ENCODE peak calls at places on chromosomes 13 and 19, in nine cellular contexts. D, V, R, P, F, J, B, T and Y are unnamed samples.

GRCh38 chr19:15320118-15320517 is 12.2 kb downstream of the BRD4 start:
- DNase-seq in D (no peak), P (no peak), B (no peak), F (no peak), T (peak), J (no peak), V (no peak), R (peak), Y (no peak)

GRCh38 chr13:23447927-23448326 is 14.4 kb upstream of the SACS start:
- DNase-seq in T (peak), D (no peak), R (peak), V (no peak), J (no peak), F (no peak), B (no peak), P (no peak), Y (peak)

GRCh38 chr19:29532097-29532496 is 6.3 kb downstream of the VSTM2B start:
- DNase-seq in F (no peak), V (no peak), B (no peak), P (no peak), R (no peak), D (no peak), T (no peak), J (no peak), Y (no peak)

GRCh38 chr19:33499671-33500506 is 21.7 kb downstream of the PEPD start:
- DNase-seq in F (no peak), B (peak), T (no peak), V (no peak), J (no peak), P (no peak), R (no peak), D (no peak), Y (no peak)

GRCh38 chr19:48925240-48925843 is 8.2 kb upstream of the DHDH start:
- DNase-seq in J (no peak), D (no peak), P (no peak), T (peak), F (no peak), V (no peak), R (peak), B (no peak), Y (peak)

GRCh38 chr19:1602091-1602707 is 3.1 kb downstream of the UQCR11 start:
- DNase-seq in R (no peak), D (no peak), T (no peak), J (no peak), V (no peak), F (no peak), P (no peak), B (no peak), Y (no peak)

GRCh38 chr19:34711890-34712289 is 22.2 kb upstream of the ZNF181 start:
- DNase-seq in P (no peak), J (no peak), R (no peak), D (no peak), F (no peak), V (no peak), B (no peak), T (no peak), Y (no peak)

GRCh38 chr19:12769689-12770088 is 5.7 kb downstream of the HOOK2 start:
- DNase-seq in T (no peak), V (peak), B (peak), R (no peak), F (no peak), D (no peak), P (no peak), J (no peak), Y (no peak)

GRCh38 chr19:48878219-48879024 is 6.2 kb downstream of the PPP1R15A start:
- DNase-seq in B (no peak), R (peak), T (peak), P (peak), D (no peak), F (no peak), V (no peak), J (no peak), Y (peak)

GRCh38 chr13:79659161-79659560 is 178.2 kb downstream of the NDFIP2 start:
- DNase-seq in V (no peak), D (no peak), J (no peak), R (peak), T (peak), P (no peak), F (no peak), B (no peak), Y (peak)

GRCh38 chr13:99896712-99897440 is 74.7 kb downstream of the ZIC5 start:
- DNase-seq in B (no peak), F (no peak), R (no peak), V (no peak), P (no peak), T (no peak), J (no peak), D (no peak), Y (no peak)

GRCh38 chr13:99894835-99895427 is 76.6 kb downstream of the ZIC5 start:
- DNase-seq in J (no peak), V (no peak), P (no peak), R (no peak), D (no peak), T (peak), B (no peak), F (no peak), Y (peak)

GRCh38 chr13:99895999-99896695 is 75.4 kb downstream of the ZIC5 start:
- DNase-seq in R (no peak), F (no peak), D (no peak), P (no peak), B (no peak), T (no peak), V (no peak), J (no peak), Y (no peak)

GRCh38 chr13:99894105-99894504 is 77.5 kb downstream of the ZIC5 start:
- DNase-seq in T (no peak), R (no peak), F (no peak), D (no peak), B (no peak), J (no peak), P (no peak), V (no peak), Y (no peak)

DNA sequence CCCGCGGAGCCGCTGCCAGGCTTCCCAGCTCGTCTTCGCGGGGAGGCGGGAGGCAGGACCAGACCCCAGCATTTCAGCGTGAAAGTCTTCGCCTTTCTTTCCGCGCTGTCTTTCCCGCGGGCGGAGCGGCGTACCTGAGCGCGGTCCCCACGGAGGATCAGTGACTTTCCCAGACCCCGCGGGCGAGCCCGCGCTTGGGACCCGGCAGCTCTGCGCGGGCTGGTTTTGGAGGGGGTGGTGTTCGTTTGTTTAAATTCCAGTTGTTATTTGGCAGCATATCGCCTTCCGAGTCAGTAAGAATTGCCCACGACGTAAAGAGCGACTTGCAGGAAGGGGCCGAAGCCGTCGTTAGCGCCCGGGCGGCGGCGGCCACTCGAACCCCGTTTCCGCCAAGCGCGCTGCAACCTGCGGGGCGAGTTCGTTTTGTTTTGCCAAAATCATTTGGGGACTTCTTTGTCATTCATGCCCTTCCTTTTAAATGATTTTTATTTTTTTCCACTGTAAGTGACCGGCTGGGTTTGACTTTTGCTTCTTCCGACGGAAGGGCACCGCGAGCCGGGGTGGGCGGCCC is 76.1 kb downstream of the ZIC5 start:
- DNase-seq in P (no peak), R (no peak), T (no peak), V (no peak), F (no peak), B (no peak), J (no peak), D (no peak), Y (peak)
- H3K4me3 ChIP-seq in P (no peak), R (peak), T (peak), V (peak), F (peak), B (no peak), J (peak), D (no peak), Y (peak)

DNA sequence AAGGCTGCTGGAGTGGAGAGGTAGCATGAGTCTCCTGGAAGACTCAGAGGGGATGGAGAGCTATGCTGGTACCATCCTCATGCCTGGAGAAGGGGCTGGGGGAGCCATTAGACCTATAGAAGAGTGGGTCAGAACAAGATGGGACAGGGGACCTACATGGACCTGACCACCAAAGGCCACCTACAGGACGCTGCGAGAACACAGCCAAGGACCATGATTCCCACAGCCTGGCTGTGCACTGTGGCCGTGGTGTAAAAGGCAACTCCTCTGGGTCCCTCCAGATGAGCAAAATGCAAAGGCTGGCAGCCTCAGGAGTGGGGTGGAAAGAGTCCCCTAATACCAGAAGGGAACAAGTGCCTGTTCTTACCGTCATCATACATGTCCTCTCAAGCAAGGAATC is 216.2 kb downstream of the SLC7A1 start:
- DNase-seq in J (no peak), B (no peak), V (no peak), T (no peak), D (no peak), R (no peak), P (no peak), F (no peak), Y (no peak)
- TF ChIP-seq CTCF in J (no peak), B (no peak), V (peak), T (no peak), D (no peak), R (no peak), P (no peak), F (no peak), Y (no peak)

GRCh38 chr13:36207672-36208071 is 6.7 kb downstream of the SOHLH2 start:
- DNase-seq in T (peak), D (no peak), P (no peak), J (no peak), V (no peak), B (no peak), F (no peak), R (no peak), Y (peak)
- H3K4me3 ChIP-seq in T (no peak), D (no peak), P (no peak), J (no peak), V (no peak), B (no peak), F (no peak), R (no peak), Y (no peak)

GRCh38 chr19:11535792-11536595 is 2.7 kb upstream of the CNN1 start:
- DNase-seq in R (peak), J (peak), F (peak), D (peak), P (peak), V (peak), T (peak), B (peak), Y (peak)

GRCh38 chr19:11534538-11534937 is 4.1 kb upstream of the CNN1 start:
- DNase-seq in T (no peak), J (no peak), V (no peak), P (no peak), D (no peak), F (no peak), R (no peak), B (no peak), Y (no peak)

GRCh38 chr19:11528551-11529341 is at the start of gene ECSIT:
- DNase-seq in V (peak), F (peak), D (peak), P (peak), T (peak), J (peak), R (peak), B (peak), Y (peak)

GRCh38 chr19:11530432-11530831 is 1.5 kb upstream of the ECSIT start:
- DNase-seq in J (peak), B (peak), P (peak), D (peak), T (peak), V (peak), R (peak), F (no peak), Y (peak)
- TF ChIP-seq CTCF in J (peak), B (no peak), P (no peak), D (peak), T (peak), V (peak), R (peak), F (no peak), Y (peak)

GRCh38 chr13:83827338-83827737 is 54.9 kb downstream of the SLITRK1 start:
- DNase-seq in P (no peak), D (no peak), F (no peak), V (no peak), R (no peak), B (no peak), J (no peak), T (no peak), Y (no peak)
- H3K4me3 ChIP-seq in P (no peak), D (no peak), F (no peak), V (no peak), R (no peak), B (no peak), J (no peak), T (no peak), Y (no peak)

DNA sequence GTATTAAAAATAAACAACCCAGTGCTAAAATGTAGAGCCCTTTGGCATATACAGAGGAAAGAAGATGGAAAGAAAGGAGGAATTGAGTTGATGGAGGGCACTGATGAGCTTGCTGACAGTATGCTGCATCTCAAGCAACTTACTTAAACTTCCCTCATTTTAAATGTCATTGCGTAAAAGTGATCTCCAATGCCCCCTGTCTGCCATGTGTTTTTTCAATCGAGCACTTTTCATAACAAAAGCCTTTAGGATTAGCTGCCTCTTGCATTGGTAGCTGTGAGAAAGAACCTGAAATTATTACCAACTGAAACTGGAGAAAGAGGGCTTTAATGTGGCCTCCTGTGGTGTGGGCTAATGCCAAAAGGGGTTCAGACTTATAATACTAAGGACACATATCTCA is 541.6 kb downstream of the SUCLA2 start:
- DNase-seq in F (no peak), V (no peak), R (peak), T (peak), B (no peak), J (no peak), P (no peak), D (no peak), Y (peak)
- TF ChIP-seq CTCF in F (no peak), V (no peak), R (peak), T (peak), B (no peak), J (peak), P (no peak), D (peak), Y (peak)

DNA sequence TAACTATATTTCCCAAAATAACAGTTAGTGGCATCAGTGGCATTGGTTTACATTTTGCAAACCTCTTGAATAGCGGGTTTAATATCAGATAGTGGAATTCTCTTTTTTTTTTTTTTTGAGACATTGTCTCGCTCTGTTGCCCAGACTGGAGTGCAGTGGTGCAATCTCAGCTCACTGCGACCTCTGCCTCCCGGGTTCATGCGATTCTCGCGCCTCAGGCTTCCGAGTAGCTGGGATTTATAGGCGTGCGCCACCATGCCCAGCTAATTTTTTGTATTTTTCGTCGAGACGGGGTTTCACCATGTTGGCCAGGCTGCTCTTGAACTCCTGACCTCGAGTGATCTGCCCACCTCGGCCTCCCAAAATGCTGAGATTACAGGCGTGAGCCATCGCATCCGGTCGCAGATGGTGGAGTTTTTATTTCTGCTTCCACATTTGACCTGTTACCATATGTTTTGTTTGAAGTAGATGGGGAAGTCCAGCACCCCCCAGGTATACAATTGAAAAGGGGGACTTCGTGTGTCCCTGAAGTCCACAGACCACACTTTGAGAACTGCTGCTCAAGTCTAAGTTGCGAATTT is 40.5 kb upstream of the XPO4 start:
- DNase-seq in T (no peak), V (no peak), D (no peak), R (no peak), J (peak), B (no peak), F (no peak), P (no peak), Y (no peak)
- H3K4me3 ChIP-seq in T (peak), V (no peak), D (no peak), R (no peak), J (no peak), B (no peak), F (no peak), P (no peak), Y (no peak)

GRCh38 chr13:43030548-43030947 is 7.2 kb downstream of the DNAJC15 start:
- DNase-seq in J (no peak), V (no peak), T (peak), R (peak), F (no peak), B (no peak), P (no peak), D (no peak), Y (no peak)
- TF ChIP-seq CTCF in J (no peak), V (no peak), T (no peak), R (peak), F (no peak), B (no peak), P (no peak), D (no peak), Y (no peak)